ENCODE peak calls at places on chromosomes 5 and 9, in eight cellular contexts. Z, O, L, P, Q, K, F and C are unnamed samples. For H3K9me3, the result is how much of the 10 kb centered on the place peaks cover.

GRCh38 chr5:72441861-72442540 is 65.2 kb downstream of the ZNF366 start:
- DNase-seq in Z (peak), O (no peak), L (peak), P (no peak), Q (no peak), K (no peak), F (peak), C (no peak)

GRCh38 chr5:113552137-113552536 is 38.6 kb downstream of the YTHDC2 start:
- DNase-seq in Z (no peak), O (no peak), L (no peak), P (no peak), Q (no peak), K (no peak), F (no peak), C (no peak)

GRCh38 chr5:153960269-153961215 is 78.2 kb downstream of the FAM114A2 start:
- DNase-seq in Z (no peak), O (no peak), L (no peak), P (no peak), Q (no peak), K (no peak), F (no peak), C (no peak)

GRCh38 chr9:96084289-96084688 is 208.8 kb downstream of the ERCC6L2 start:
- DNase-seq in Z (no peak), O (no peak), L (peak), P (peak), Q (no peak), K (no peak), F (no peak), C (no peak)

GRCh38 chr5:147361441-147362175 is 126.8 kb downstream of the STK32A start:
- DNase-seq in Z (no peak), O (no peak), L (no peak), P (no peak), Q (no peak), K (no peak), F (no peak), C (no peak)

GRCh38 chr5:156402387-156402921 is 75.5 kb downstream of the SGCD start:
- DNase-seq in Z (no peak), O (no peak), L (no peak), P (no peak), Q (no peak), K (no peak), F (no peak), C (peak)

GRCh38 chr5:172599204-172599567 is 41.9 kb upstream of the NEURL1B start:
- DNase-seq in Z (no peak), O (no peak), L (no peak), P (no peak), Q (no peak), K (no peak), F (no peak), C (no peak)

GRCh38 chr9:18890372-18890771 is 142.6 kb downstream of the SAXO1 start:
- DNase-seq in Z (no peak), O (no peak), L (peak), P (peak), Q (no peak), K (no peak), F (no peak), C (no peak)

GRCh38 chr9:81588148-81588874 is 101.0 kb downstream of the TLE1 start:
- DNase-seq in Z (peak), O (no peak), L (peak), P (no peak), Q (no peak), K (no peak), F (peak), C (no peak)

GRCh38 chr5:72036951-72037350 is 70.3 kb upstream of the MAP1B start:
- DNase-seq in Z (no peak), O (no peak), L (no peak), P (no peak), Q (no peak), K (peak), F (no peak), C (no peak)

GRCh38 chr9:19440823-19441580 is 32.2 kb downstream of the ACER2 start:
- DNase-seq in Z (no peak), O (no peak), L (no peak), P (no peak), Q (no peak), K (no peak), F (no peak), C (no peak)

GRCh38 chr5:148820778-148821395 is 5.5 kb upstream of the ADRB2 start:
- DNase-seq in Z (no peak), O (no peak), L (peak), P (no peak), Q (no peak), K (peak), F (no peak), C (no peak)

GRCh38 chr5:90529939-90530677 is 724 bp upstream of the LYSMD3 start:
- DNase-seq in Z (peak), O (peak), L (peak), P (peak), Q (peak), K (peak), F (peak), C (no peak)

DNA sequence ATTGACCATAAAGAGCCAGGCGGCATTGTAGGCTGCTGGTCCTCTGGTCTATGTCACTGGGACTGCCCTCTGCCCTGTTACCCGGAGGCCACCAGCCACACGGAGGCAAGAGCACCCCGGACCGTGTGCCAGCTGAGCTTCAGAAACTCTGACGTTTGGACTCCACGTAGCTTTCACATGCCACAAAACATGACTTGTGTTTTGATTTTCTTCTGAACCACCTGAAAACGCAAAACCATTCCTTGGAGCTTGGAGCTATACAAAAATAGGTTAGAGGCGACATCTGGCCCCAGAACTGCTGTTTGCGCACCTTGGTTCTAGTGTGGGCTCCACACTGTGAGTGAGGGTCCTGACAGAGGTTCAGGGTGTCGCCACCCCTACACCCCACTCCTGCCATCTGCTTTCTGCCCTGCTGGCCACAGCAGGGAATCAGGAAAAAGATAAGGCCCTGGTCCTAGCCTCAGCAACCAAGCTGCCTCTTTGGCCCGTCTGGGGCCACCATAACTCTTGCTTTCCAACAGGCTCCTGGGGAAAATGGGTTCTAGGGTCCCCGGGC is 151.3 kb upstream of the IRX2 start:
- DNase-seq in Z (no peak), O (no peak), L (no peak), P (no peak), Q (no peak), K (no peak), F (no peak), C (no peak)
- H3K9me3 ChIP-seq in Z (under half), O (under half), L (under half), P (under half), Q (under half), K (under half), F (under half), C (under half)

DNA sequence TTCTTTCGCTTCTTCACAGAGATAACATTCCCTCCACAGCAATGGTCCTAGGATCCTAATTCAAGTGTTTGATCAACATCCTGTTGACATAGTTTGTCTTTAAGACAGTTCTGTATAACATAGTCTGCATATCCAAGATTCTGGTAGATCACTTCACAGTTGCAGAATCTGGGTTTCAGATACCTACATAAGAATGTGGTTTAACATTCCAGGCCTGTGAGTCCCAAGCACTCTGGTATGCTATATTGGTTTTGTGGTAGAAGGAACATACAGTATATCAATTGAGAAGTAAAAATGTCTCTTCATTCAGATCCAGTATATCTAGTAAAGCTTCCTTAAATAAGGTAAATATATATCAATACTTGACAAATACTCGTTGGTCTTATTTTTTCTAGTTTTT is 914.2 kb upstream of the CDH6 start:
- DNase-seq in Z (no peak), O (no peak), L (no peak), P (no peak), Q (no peak), K (no peak), F (peak), C (no peak)
- H3K9me3 ChIP-seq in Z (under half), O (under half), L (under half), P (under half), Q (under half), K (under half), F (under half), C (under half)

DNA sequence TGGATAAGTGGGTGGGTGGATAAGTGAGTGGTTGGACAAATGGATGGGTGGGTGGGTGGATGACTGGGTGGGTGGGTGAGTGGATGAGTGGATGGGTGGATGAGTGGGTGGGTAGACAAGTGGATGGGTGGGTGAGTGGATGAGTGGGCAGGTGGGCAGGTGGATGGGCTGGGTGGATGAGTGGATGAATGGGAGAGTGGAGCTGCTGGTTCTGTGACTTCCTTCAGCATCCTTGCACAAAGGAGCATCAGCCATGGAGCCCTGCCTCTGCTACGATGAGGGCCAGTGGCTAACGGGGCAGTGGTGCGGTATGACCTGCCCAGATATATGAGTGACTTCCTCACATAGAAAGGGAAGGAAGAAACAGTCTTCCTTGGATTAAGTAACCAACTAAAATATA is 398.7 kb upstream of the IRX4 start:
- DNase-seq in Z (no peak), O (no peak), L (no peak), P (no peak), Q (no peak), K (no peak), F (no peak), C (no peak)
- H3K9me3 ChIP-seq in Z (under half), O (under half), L (under half), P (under half), Q (under half), K (under half), F (under half), C (under half)

GRCh38 chr5:141338538-141339306 is at the start of gene PCDHGA2:
- DNase-seq in Z (peak), O (no peak), L (peak), P (peak), Q (peak), K (no peak), F (no peak), C (no peak)
- H3K9me3 ChIP-seq in Z (under half), O (under half), L (under half), P (under half), Q (under half), K (under half), F (under half), C (under half)

DNA sequence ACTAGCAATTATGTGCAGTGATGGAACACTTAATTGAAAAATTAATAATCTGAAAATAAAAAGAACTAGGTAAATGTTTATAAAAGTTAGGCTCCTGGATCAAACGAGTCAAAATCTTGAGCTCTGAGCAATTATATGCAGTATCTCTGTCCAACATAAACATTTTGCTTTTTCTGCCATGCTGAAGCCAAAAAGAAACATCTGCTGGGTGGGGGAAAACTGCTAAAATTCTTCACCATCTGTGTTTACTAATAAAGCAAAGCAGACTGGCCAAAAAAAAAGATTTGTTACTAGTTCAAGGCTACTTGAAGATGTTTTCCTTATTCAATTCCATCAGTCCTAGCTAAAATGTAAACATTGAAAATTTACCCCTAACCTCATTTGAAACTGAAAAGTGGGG is 29.7 kb downstream of the GTF3C4 start:
- DNase-seq in Z (no peak), O (no peak), L (peak), P (no peak), Q (no peak), K (no peak), F (no peak), C (no peak)
- H3K9me3 ChIP-seq in Z (half or more), O (under half), L (under half), P (under half), Q (under half), K (under half), F (under half), C (under half)